ENCODE peak calls at places on chromosomes 7 and 10, in five cellular contexts. K is heart left ventricle, U is fibroblast of villous mesenchyme, P is ascending aorta, A is choroid plexus epithelial cell. I is an unnamed sample.

GRCh38 chr7:152351168-152351567 is 84.6 kb downstream of the KMT2C start:
- DNase-seq in K (no peak), U (peak; percentile 17), P (no peak), A (no peak), I (peak; percentile 36)

GRCh38 chr10:47145290-47145934 is 154.6 kb upstream of the GDF10 start:
- DNase-seq in K (no peak), U (no peak), P (no peak), A (no peak), I (no peak)

GRCh38 chr7:137878333-137878961 is 31.7 kb upstream of the DGKI start:
- DNase-seq in K (peak; percentile 68), U (no peak), P (peak; percentile 74), A (peak; percentile 51), I (peak; percentile 72)

GRCh38 chr10:103911021-103911459 is 6.9 kb downstream of the STN1 start:
- DNase-seq in K (no peak), U (no peak), P (no peak), A (no peak), I (no peak)

GRCh38 chr10:18650618-18651017 is 769 bp downstream of the NSUN6 start:
- DNase-seq in K (no peak), U (no peak), P (no peak), A (no peak), I (no peak)

GRCh38 chr10:69119896-69120295 is 4.1 kb upstream of the VPS26A start:
- DNase-seq in K (no peak), U (peak; percentile 11), P (no peak), A (no peak), I (no peak)

GRCh38 chr10:73991846-73992245 is 6.1 kb upstream of the VCL start:
- DNase-seq in K (no peak), U (no peak), P (no peak), A (no peak), I (no peak)

GRCh38 chr7:84194484-84195260 is at the start of gene SEMA3A:
- DNase-seq in K (peak; percentile 17), U (peak; percentile 86), P (no peak), A (peak; percentile 87), I (peak; percentile 78)

GRCh38 chr7:7257899-7258692 is 75.8 kb downstream of the C1GALT1 start:
- DNase-seq in K (no peak), U (no peak), P (no peak), A (no peak), I (no peak)

GRCh38 chr7:128168667-128169210 is 72.3 kb upstream of the LEP start:
- DNase-seq in K (no peak), U (peak; percentile 17), P (peak; percentile 7), A (peak; percentile 12), I (no peak)

GRCh38 chr10:106866244-106866845 is 298.2 kb downstream of the SORCS1 start:
- DNase-seq in K (no peak), U (no peak), P (no peak), A (no peak), I (no peak)

GRCh38 chr7:133947458-133948044 is 179.6 kb upstream of the LRGUK start:
- DNase-seq in K (no peak), U (no peak), P (no peak), A (no peak), I (no peak)

GRCh38 chr10:88996927-88997326 is 6.3 kb downstream of the FAS start:
- DNase-seq in K (no peak), U (no peak), P (no peak), A (no peak), I (no peak)

GRCh38 chr7:38694326-38694725 is 63.2 kb upstream of the AMPH start:
- DNase-seq in K (no peak), U (no peak), P (no peak), A (no peak), I (no peak)

GRCh38 chr10:124381011-124381591 is 37.6 kb downstream of the OAT start:
- DNase-seq in K (no peak), U (peak; percentile 80), P (no peak), A (no peak), I (peak; percentile 6)

GRCh38 chr10:124325658-124325965 is 93.1 kb downstream of the OAT start:
- DNase-seq in K (no peak), U (no peak), P (peak; percentile 40), A (no peak), I (no peak)

GRCh38 chr10:77972148-77972547 is 45.6 kb upstream of the DLG5 start:
- DNase-seq in K (no peak), U (no peak), P (no peak), A (no peak), I (no peak)

GRCh38 chr10:77973276-77973675 is 46.7 kb upstream of the DLG5 start:
- DNase-seq in K (no peak), U (no peak), P (peak; percentile 50), A (no peak), I (no peak)

GRCh38 chr10:77977016-77977415 is 50.5 kb upstream of the DLG5 start:
- DNase-seq in K (no peak), U (no peak), P (no peak), A (no peak), I (no peak)

GRCh38 chr10:77975086-77975666 is 48.6 kb upstream of the DLG5 start:
- DNase-seq in K (no peak), U (no peak), P (peak; percentile 61), A (no peak), I (no peak)

GRCh38 chr10:77974396-77975074 is 48.0 kb upstream of the DLG5 start:
- DNase-seq in K (no peak), U (peak; percentile 65), P (peak; percentile 67), A (peak; percentile 84), I (peak; percentile 70)
- TF ChIP-seq CTCF in K (peak; percentile 25), U (peak; percentile 62), P (peak; percentile 41), A (peak; percentile 79), I (peak; percentile 50)

GRCh38 chr10:110010076-110011069 is 2.6 kb downstream of the ADD3 start:
- DNase-seq in K (no peak), U (no peak), P (no peak), A (peak; percentile 40), I (no peak)
- H3K4me3 ChIP-seq in K (peak overlapping the region; percentile 96), U (peak overlapping the region; percentile 89), P (no peak overlapping the region), A (peak overlapping the region; percentile 28), I (no peak overlapping the region)

GRCh38 chr7:126856691-126857291 is 395.9 kb downstream of the GRM8 start:
- DNase-seq in K (no peak), U (peak; percentile 0), P (no peak), A (peak; percentile 54), I (peak; percentile 2)
- TF ChIP-seq CTCF in K (peak; percentile 34), U (peak; percentile 12), P (no peak), A (peak; percentile 74), I (peak; percentile 46)

GRCh38 chr7:16419859-16420258 is 1.5 kb downstream of the CRPPA start:
- DNase-seq in K (no peak), U (no peak), P (no peak), A (no peak), I (no peak)
- H3K4me3 ChIP-seq in K (peak overlapping the region; percentile 65), U (no peak overlapping the region), P (no peak overlapping the region), A (peak overlapping the region; percentile 75), I (peak overlapping the region; percentile 60)

DNA sequence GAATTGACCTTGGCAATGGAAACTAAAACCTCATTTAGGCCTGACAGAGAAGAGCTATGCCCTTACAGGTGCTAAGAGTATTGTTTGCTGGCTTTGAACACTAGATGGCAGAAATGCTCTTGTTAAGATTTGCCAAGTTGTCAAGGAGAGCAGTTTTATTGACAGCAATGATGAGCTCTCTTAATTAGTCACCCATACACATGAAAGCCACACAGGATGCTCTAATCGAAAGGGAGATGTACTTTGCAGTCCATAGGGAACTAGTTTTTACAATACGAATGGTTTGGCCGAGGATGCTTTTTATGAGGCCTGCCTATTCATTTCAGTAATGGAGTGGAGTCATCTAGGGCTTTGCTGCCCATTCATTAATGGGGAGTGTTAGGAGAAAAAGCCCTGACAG is 45.4 kb upstream of the MBL2 start:
- DNase-seq in K (no peak), U (peak; percentile 48), P (no peak), A (peak; percentile 85), I (peak; percentile 25)
- TF ChIP-seq CTCF in K (peak; percentile 48), U (peak; percentile 68), P (no peak), A (peak; percentile 78), I (peak; percentile 37)

DNA sequence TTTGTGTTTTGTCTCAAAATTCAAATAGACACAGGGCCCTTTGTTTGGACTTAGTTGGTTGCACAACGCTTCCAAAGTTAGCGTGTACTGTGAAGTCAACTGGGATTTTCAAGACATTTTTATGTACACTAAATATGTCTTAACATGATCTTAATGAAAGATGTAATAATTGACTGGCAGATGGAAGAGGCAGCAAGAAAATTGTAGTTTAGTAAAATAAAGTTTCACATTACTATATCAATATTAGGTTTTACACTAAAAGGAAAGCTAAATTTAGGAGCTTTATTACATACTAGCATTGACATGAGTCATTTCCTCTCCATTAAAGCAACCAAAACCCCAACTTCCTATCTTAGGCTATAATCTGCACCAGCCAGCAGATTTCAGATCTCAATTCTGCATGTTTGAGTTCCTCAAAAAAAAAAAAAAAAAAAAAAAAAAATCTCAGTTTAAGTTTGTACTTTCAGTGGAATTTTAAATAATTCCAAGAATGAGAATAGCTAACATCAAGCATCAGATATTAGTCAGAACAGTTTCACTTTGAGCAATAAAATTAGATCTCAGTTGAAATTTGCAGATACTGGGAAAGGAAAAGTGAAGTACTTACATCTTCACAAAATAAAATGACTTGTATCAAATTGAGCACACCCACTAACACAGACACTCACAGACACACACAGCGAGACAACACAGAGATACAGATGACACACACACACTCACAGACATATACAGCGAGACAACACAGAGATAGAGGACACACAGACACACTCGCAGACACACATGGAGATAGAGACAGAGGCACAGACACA is 346.6 kb upstream of the KLF6 start:
- DNase-seq in K (no peak), U (peak; percentile 90), P (no peak), A (peak; percentile 93), I (peak; percentile 88)
- H3K4me3 ChIP-seq in K (peak overlapping the region; percentile 1), U (no peak overlapping the region), P (no peak overlapping the region), A (no peak overlapping the region), I (no peak overlapping the region)